ENCODE peak calls at places on chromosomes 12 and 14, in seven cellular contexts. One of them, this sample, is unnamed.

GRCh38 chr14:39247256-39247655 is 13.5 kb downstream of the MIA2 start:
- DNase-seq in suprapubic skin: no peak
- DNase-seq in adrenal gland: no peak
- DNase-seq in IMR-90: peak
- DNase-seq in body of pancreas: no peak
- DNase-seq in heart left ventricle: no peak
- DNase-seq in thyroid gland: no peak
- DNase-seq in this sample: no peak

GRCh38 chr14:50319293-50319692 is 7.2 kb downstream of the DMAC2L start:
- DNase-seq in suprapubic skin: no peak
- DNase-seq in adrenal gland: no peak
- DNase-seq in IMR-90: peak
- DNase-seq in body of pancreas: no peak
- DNase-seq in heart left ventricle: no peak
- DNase-seq in thyroid gland: no peak
- DNase-seq in this sample: no peak

GRCh38 chr12:64110864-64111263 is 111.2 kb downstream of the KICS2 start:
- DNase-seq in suprapubic skin: no peak
- DNase-seq in adrenal gland: no peak
- DNase-seq in IMR-90: peak
- DNase-seq in body of pancreas: no peak
- DNase-seq in heart left ventricle: no peak
- DNase-seq in thyroid gland: no peak
- DNase-seq in this sample: no peak

GRCh38 chr14:54086780-54087179 is 130.2 kb upstream of the BMP4 start:
- DNase-seq in suprapubic skin: no peak
- DNase-seq in adrenal gland: no peak
- DNase-seq in IMR-90: peak
- DNase-seq in body of pancreas: no peak
- DNase-seq in heart left ventricle: no peak
- DNase-seq in thyroid gland: no peak
- DNase-seq in this sample: no peak

GRCh38 chr12:65756956-65757511 is 67.2 kb upstream of the HMGA2 start:
- DNase-seq in suprapubic skin: no peak
- DNase-seq in adrenal gland: no peak
- DNase-seq in IMR-90: peak
- DNase-seq in body of pancreas: no peak
- DNase-seq in heart left ventricle: no peak
- DNase-seq in thyroid gland: no peak
- DNase-seq in this sample: no peak

GRCh38 chr14:25007832-25008231 is 42.1 kb downstream of the STXBP6 start:
- DNase-seq in suprapubic skin: no peak
- DNase-seq in adrenal gland: no peak
- DNase-seq in IMR-90: no peak
- DNase-seq in body of pancreas: peak
- DNase-seq in heart left ventricle: no peak
- DNase-seq in thyroid gland: peak
- DNase-seq in this sample: no peak

GRCh38 chr14:95609398-95609990 is 74.6 kb downstream of the GLRX5 start:
- DNase-seq in suprapubic skin: no peak
- DNase-seq in adrenal gland: peak
- DNase-seq in IMR-90: peak
- DNase-seq in body of pancreas: peak
- DNase-seq in heart left ventricle: no peak
- DNase-seq in thyroid gland: peak
- DNase-seq in this sample: peak

GRCh38 chr14:90756755-90757345 is 59.4 kb downstream of the TTC7B start:
- DNase-seq in suprapubic skin: peak
- DNase-seq in adrenal gland: no peak
- DNase-seq in IMR-90: no peak
- DNase-seq in body of pancreas: no peak
- DNase-seq in heart left ventricle: no peak
- DNase-seq in thyroid gland: no peak
- DNase-seq in this sample: peak

GRCh38 chr12:27344760-27345159 is 12.1 kb downstream of the BMAL2 start:
- DNase-seq in suprapubic skin: no peak
- DNase-seq in adrenal gland: no peak
- DNase-seq in IMR-90: peak
- DNase-seq in body of pancreas: no peak
- DNase-seq in heart left ventricle: no peak
- DNase-seq in thyroid gland: no peak
- DNase-seq in this sample: no peak

GRCh38 chr12:4217091-4217490 is 56.5 kb upstream of the CCND2 start:
- DNase-seq in suprapubic skin: no peak
- DNase-seq in adrenal gland: no peak
- DNase-seq in IMR-90: no peak
- DNase-seq in body of pancreas: no peak
- DNase-seq in heart left ventricle: no peak
- DNase-seq in thyroid gland: no peak
- DNase-seq in this sample: no peak

GRCh38 chr12:50246159-50246865 is 37.0 kb downstream of the LIMA1 start:
- DNase-seq in suprapubic skin: no peak
- DNase-seq in adrenal gland: no peak
- DNase-seq in IMR-90: no peak
- DNase-seq in body of pancreas: no peak
- DNase-seq in heart left ventricle: no peak
- DNase-seq in thyroid gland: no peak
- DNase-seq in this sample: no peak

GRCh38 chr12:27366621-27367020 is 34.0 kb downstream of the BMAL2 start:
- DNase-seq in suprapubic skin: no peak
- DNase-seq in adrenal gland: no peak
- DNase-seq in IMR-90: no peak
- DNase-seq in body of pancreas: no peak
- DNase-seq in heart left ventricle: no peak
- DNase-seq in thyroid gland: no peak
- DNase-seq in this sample: no peak

DNA sequence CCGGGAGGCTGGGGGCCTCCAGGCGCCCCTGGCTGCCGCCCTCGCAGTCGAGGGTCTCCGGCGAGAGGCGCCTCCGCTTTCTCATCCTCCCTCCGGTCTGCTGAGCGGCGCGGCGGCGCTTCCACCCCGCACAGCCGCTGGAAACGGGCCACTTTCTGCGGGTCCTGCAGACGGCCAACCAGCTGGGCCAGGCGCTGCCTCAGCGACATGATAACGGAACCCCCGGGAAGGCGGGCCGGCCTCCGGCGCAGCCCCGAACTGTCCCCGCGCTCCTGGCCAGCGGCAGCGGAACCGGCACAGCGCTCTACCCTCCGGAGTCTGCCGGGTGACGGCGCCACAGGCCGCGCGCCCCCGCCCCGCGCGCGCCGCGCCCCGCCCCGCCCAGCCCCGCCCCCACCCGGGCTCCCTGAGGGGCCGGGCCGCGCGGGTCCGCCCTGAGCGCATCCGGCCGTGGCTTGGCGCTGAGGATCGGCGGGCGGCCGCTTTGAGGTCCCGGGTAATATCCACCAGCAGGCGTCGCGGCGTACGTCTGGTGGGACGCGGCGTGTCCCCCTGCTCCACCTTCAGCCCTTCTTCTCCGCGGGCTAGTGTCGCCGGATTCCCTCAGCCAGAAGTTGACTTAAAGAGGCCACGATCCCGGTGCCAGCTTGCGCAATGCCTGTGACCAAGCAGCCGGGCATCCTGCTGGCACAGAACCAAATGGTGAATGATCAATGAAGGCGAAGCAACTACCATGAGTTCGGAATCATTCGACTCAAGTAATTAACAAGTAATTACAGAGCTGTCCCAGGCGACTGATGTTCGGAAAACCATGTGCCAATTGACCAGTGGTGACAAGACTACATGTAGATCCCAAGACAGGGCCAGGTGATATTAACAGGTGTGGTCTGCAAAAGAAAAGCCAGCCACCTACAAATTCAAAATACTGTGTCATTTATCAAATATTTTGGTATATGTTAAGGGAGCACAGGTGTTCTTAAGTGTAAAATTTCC is at the start of gene SGPP1:
- DNase-seq in suprapubic skin: peak
- DNase-seq in adrenal gland: peak
- DNase-seq in IMR-90: peak
- DNase-seq in body of pancreas: peak
- DNase-seq in heart left ventricle: peak
- DNase-seq in thyroid gland: peak
- DNase-seq in this sample: peak
- TF ChIP-seq POLR2A in suprapubic skin: no peak
- TF ChIP-seq POLR2A in adrenal gland: peak
- TF ChIP-seq POLR2A in IMR-90: peak
- TF ChIP-seq POLR2A in body of pancreas: peak
- TF ChIP-seq POLR2A in heart left ventricle: no peak
- TF ChIP-seq POLR2A in thyroid gland: no peak
- TF ChIP-seq POLR2A in this sample: peak

GRCh38 chr12:95721320-95721719 is 69.2 kb downstream of the NTN4 start:
- DNase-seq in suprapubic skin: no peak
- DNase-seq in adrenal gland: no peak
- DNase-seq in IMR-90: peak
- DNase-seq in body of pancreas: no peak
- DNase-seq in heart left ventricle: no peak
- DNase-seq in thyroid gland: no peak
- DNase-seq in this sample: peak
- TF ChIP-seq CTCF in suprapubic skin: no peak
- TF ChIP-seq CTCF in adrenal gland: no peak
- TF ChIP-seq CTCF in IMR-90: peak
- TF ChIP-seq CTCF in body of pancreas: no peak
- TF ChIP-seq CTCF in heart left ventricle: no peak
- TF ChIP-seq CTCF in thyroid gland: no peak
- TF ChIP-seq CTCF in this sample: no peak

DNA sequence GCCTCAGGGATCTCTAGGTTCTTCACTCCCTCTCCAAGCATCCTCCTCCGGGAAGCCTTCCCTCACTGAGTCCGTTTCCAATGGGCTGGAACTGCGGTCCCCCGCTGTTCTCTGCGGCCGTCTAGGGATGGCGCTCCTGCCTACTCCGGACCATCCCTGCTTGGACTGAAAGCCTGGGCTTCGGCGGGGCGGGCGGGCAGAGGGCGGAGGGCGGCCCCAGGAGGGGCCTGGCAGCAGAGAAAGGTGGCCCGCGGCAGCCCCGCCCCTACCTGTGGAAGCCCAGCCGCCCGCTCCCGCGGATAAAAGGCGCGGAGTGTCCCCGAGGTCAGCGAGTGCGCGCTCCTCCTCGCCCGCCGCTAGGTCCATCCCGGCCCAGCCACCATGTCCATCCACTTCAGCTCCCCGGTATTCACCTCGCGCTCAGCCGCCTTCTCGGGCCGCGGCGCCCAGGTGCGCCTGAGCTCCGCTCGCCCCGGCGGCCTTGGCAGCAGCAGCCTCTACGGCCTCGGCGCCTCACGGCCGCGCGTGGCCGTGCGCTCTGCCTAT is at the start of gene KRT7:
- DNase-seq in suprapubic skin: no peak
- DNase-seq in adrenal gland: no peak
- DNase-seq in IMR-90: no peak
- DNase-seq in body of pancreas: peak
- DNase-seq in heart left ventricle: peak
- DNase-seq in thyroid gland: peak
- DNase-seq in this sample: no peak
- TF ChIP-seq POLR2A in suprapubic skin: no peak
- TF ChIP-seq POLR2A in adrenal gland: no peak
- TF ChIP-seq POLR2A in IMR-90: no peak
- TF ChIP-seq POLR2A in body of pancreas: peak
- TF ChIP-seq POLR2A in heart left ventricle: no peak
- TF ChIP-seq POLR2A in thyroid gland: peak
- TF ChIP-seq POLR2A in this sample: peak

DNA sequence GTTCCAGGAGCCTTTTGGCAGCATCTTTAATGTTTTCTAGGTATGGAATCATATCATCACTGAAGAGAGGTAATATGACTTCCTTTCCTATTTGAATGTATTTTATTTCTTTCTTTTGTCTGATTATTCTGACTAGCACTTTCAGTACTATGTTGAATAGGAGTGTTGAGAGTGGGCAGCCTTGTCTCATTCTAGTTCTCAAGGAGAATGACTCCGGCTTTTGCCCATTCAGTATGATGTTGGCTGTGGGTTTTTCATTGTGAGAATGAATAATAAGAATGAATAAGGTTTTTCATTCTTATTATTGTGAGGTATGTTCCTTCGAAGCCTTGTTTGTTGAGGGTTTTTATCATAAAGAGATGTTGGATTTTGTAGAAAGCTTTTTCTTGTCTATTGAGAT is 98.9 kb downstream of the GPHN start:
- DNase-seq in suprapubic skin: no peak
- DNase-seq in adrenal gland: no peak
- DNase-seq in IMR-90: no peak
- DNase-seq in body of pancreas: no peak
- DNase-seq in heart left ventricle: no peak
- DNase-seq in thyroid gland: no peak
- DNase-seq in this sample: no peak
- TF ChIP-seq CTCF in suprapubic skin: no peak
- TF ChIP-seq CTCF in adrenal gland: no peak
- TF ChIP-seq CTCF in IMR-90: no peak
- TF ChIP-seq CTCF in body of pancreas: no peak
- TF ChIP-seq CTCF in heart left ventricle: no peak
- TF ChIP-seq CTCF in thyroid gland: no peak
- TF ChIP-seq CTCF in this sample: no peak

DNA sequence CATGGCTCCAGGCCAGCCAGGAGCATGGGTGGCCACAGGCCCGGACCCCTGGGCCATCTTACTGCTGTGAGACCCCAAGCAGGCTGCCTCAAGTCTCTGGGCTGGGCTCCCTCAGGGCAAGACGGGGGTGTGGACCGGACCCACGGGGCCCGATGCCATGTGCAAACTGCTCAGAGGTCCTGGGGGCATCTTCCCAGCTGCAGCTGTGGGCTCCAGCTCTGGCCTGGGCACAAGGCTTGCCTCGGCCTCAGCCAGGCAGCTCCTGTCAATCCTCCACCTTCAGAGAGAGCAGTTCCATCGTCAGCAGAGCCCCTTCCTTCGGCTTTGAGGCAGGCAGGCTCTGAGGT is 12.4 kb upstream of the GPR132 start:
- DNase-seq in suprapubic skin: no peak
- DNase-seq in adrenal gland: no peak
- DNase-seq in IMR-90: no peak
- DNase-seq in body of pancreas: no peak
- DNase-seq in heart left ventricle: no peak
- DNase-seq in thyroid gland: no peak
- DNase-seq in this sample: no peak
- TF ChIP-seq POLR2A in suprapubic skin: no peak
- TF ChIP-seq POLR2A in adrenal gland: no peak
- TF ChIP-seq POLR2A in IMR-90: no peak
- TF ChIP-seq POLR2A in body of pancreas: no peak
- TF ChIP-seq POLR2A in heart left ventricle: no peak
- TF ChIP-seq POLR2A in thyroid gland: no peak
- TF ChIP-seq POLR2A in this sample: no peak